ENCODE peak calls at places on chromosomes 11 and 22, in seven cellular contexts. B is iPS DF 6.9, T is Karpas-422, P is foreskin fibroblast, N is colonic mucosa, Y is heart right ventricle, Q is Panc1. R is an unnamed sample.

GRCh38 chr11:34492806-34493414 is 20.7 kb downstream of the ELF5 start:
- DNase-seq in B (peak; percentile 54), T (peak; percentile 84), P (peak; percentile 82), N (peak; percentile 66), Y (no peak), Q (peak; percentile 52), R (no peak)

GRCh38 chr22:48548391-48548790 is 1279.3 kb downstream of the BRD1 start:
- DNase-seq in B (no peak), T (no peak), P (no peak), N (no peak), Y (no peak), Q (no peak), R (no peak)

GRCh38 chr22:44211946-44212930 is 31.5 kb downstream of the PARVG start:
- DNase-seq in B (no peak), T (no peak), P (peak; percentile 50), N (no peak), Y (no peak), Q (no peak), R (no peak)

GRCh38 chr11:123194308-123195181 is 503 bp downstream of the CLMP start:
- DNase-seq in B (no peak), T (no peak), P (peak; percentile 84), N (no peak), Y (no peak), Q (no peak), R (no peak)

GRCh38 chr11:14974723-14975587 is 2.8 kb upstream of the CALCA start:
- DNase-seq in B (no peak), T (peak; percentile 74), P (peak; percentile 72), N (peak; percentile 55), Y (peak; percentile 26), Q (peak; percentile 20), R (no peak)

GRCh38 chr22:40499187-40499753 is 128.9 kb downstream of the SGSM3 start:
- DNase-seq in B (no peak), T (no peak), P (peak; percentile 95), N (no peak), Y (no peak), Q (peak; percentile 85), R (peak; percentile 95)

GRCh38 chr11:126731526-126731925 is 269.0 kb downstream of the KIRREL3 start:
- DNase-seq in B (no peak), T (no peak), P (no peak), N (no peak), Y (no peak), Q (no peak), R (no peak)

GRCh38 chr11:398826-399225 is 4.8 kb downstream of the PKP3 start:
- DNase-seq in B (no peak), T (no peak), P (no peak), N (no peak), Y (no peak), Q (no peak), R (no peak)

GRCh38 chr11:131504199-131504949 is 134.0 kb downstream of the NTM start:
- DNase-seq in B (peak; percentile 58), T (peak; percentile 63), P (no peak), N (no peak), Y (no peak), Q (no peak), R (no peak)

GRCh38 chr22:45547016-45547345 is 44.3 kb downstream of the FBLN1 start:
- DNase-seq in B (no peak), T (no peak), P (no peak), N (no peak), Y (no peak), Q (no peak), R (no peak)

GRCh38 chr11:75056806-75057205 is 39.9 kb downstream of the OR2AT4 start:
- DNase-seq in B (no peak), T (no peak), P (no peak), N (no peak), Y (no peak), Q (no peak), R (no peak)

GRCh38 chr11:32594272-32594671 is 10.6 kb downstream of the EIF3M start:
- DNase-seq in B (no peak), T (no peak), P (no peak), N (no peak), Y (no peak), Q (no peak), R (no peak)

GRCh38 chr11:129143335-129143734 is 48.8 kb downstream of the ARHGAP32 start:
- DNase-seq in B (no peak), T (no peak), P (peak; percentile 99), N (peak; percentile 74), Y (peak; percentile 51), Q (peak; percentile 100), R (peak; percentile 99)

GRCh38 chr11:17024924-17025323 is 10.7 kb upstream of the PLEKHA7 start:
- DNase-seq in B (no peak), T (no peak), P (no peak), N (no peak), Y (no peak), Q (no peak), R (no peak)

GRCh38 chr22:22380098-22381030 is 128.2 kb downstream of the ZNF280B start:
- DNase-seq in B (peak; percentile 1), T (peak; percentile 78), P (no peak), N (no peak), Y (no peak), Q (no peak), R (no peak)

GRCh38 chr11:70496591-70497535 is 98.5 kb downstream of the CTTN start:
- DNase-seq in B (no peak), T (no peak), P (no peak), N (no peak), Y (no peak), Q (no peak), R (no peak)

GRCh38 chr11:35145249-35145648 is 6.3 kb downstream of the CD44 start:
- DNase-seq in B (no peak), T (no peak), P (peak; percentile 67), N (no peak), Y (no peak), Q (no peak), R (no peak)

GRCh38 chr11:47946682-47947575 is 33.4 kb upstream of the PTPRJ start:
- DNase-seq in B (no peak), T (no peak), P (peak; percentile 96), N (peak; percentile 82), Y (peak; percentile 46), Q (peak; percentile 79), R (peak; percentile 81)

GRCh38 chr11:63841554-63841953 is 2.6 kb downstream of the MARK2 start:
- DNase-seq in B (no peak), T (no peak), P (peak; percentile 65), N (no peak), Y (no peak), Q (no peak), R (no peak)

GRCh38 chr22:30833328-30833727 is 135.2 kb downstream of the MORC2 start:
- DNase-seq in B (no peak), T (no peak), P (no peak), N (no peak), Y (no peak), Q (no peak), R (no peak)

GRCh38 chr11:44269369-44270351 is 40.3 kb downstream of the ALX4 start:
- DNase-seq in B (no peak), T (no peak), P (peak; percentile 52), N (no peak), Y (no peak), Q (no peak), R (no peak)

GRCh38 chr11:121467965-121468364 is 15.2 kb upstream of the SORL1-AS1 start:
- DNase-seq in B (no peak), T (no peak), P (no peak), N (no peak), Y (no peak), Q (no peak), R (no peak)

GRCh38 chr11:61000426-61000825 is 28.9 kb downstream of the CD6 start:
- DNase-seq in B (no peak), T (no peak), P (no peak), N (no peak), Y (no peak), Q (no peak), R (no peak)

GRCh38 chr22:41910050-41910598 is 4.8 kb downstream of the SHISA8 start:
- DNase-seq in B (no peak), T (no peak), P (peak; percentile 51), N (no peak), Y (peak; percentile 52), Q (no peak), R (no peak)
- H3K4me3 ChIP-seq in B (peak overlapping the region; percentile 6), T (no peak overlapping the region), P (no peak overlapping the region), N (peak overlapping the region; percentile 19), Y (peak overlapping the region; percentile 31), Q (no peak overlapping the region), R (peak overlapping the region; percentile 28)

GRCh38 chr22:18067548-18068341 is 10.0 kb upstream of the PEX26 start:
- DNase-seq in B (no peak), T (peak; percentile 43), P (peak; percentile 33), N (no peak), Y (no peak), Q (no peak), R (no peak)
- H3K4me3 ChIP-seq in B (no peak overlapping the region), T (no peak overlapping the region), P (no peak overlapping the region), N (no peak overlapping the region), Y (no peak overlapping the region), Q (no peak overlapping the region), R (no peak overlapping the region)

GRCh38 chr22:38699143-38699542 is 1.6 kb downstream of the JOSD1 start:
- DNase-seq in B (no peak), T (no peak), P (no peak), N (no peak), Y (no peak), Q (no peak), R (no peak)
- H3K4me3 ChIP-seq in B (no peak overlapping the region), T (peak overlapping the region; percentile 80), P (peak overlapping the region; percentile 82), N (peak overlapping the region; percentile 70), Y (peak overlapping the region; percentile 83), Q (peak overlapping the region; percentile 75), R (peak overlapping the region; percentile 86)

GRCh38 chr22:19879248-19879575 is 24.5 kb upstream of the GNB1L start:
- DNase-seq in B (no peak), T (no peak), P (no peak), N (no peak), Y (no peak), Q (no peak), R (no peak)

GRCh38 chr22:19878461-19879247 is 24.0 kb upstream of the GNB1L start:
- DNase-seq in B (no peak), T (no peak), P (peak; percentile 86), N (no peak), Y (no peak), Q (no peak), R (no peak)

GRCh38 chr22:19876941-19877625 is 22.4 kb upstream of the GNB1L start:
- DNase-seq in B (no peak), T (no peak), P (no peak), N (no peak), Y (no peak), Q (no peak), R (no peak)

GRCh38 chr22:19876314-19876940 is 21.8 kb upstream of the GNB1L start:
- DNase-seq in B (no peak), T (no peak), P (peak; percentile 57), N (peak; percentile 32), Y (no peak), Q (no peak), R (no peak)

GRCh38 chr22:19877626-19878339 is 23.1 kb upstream of the GNB1L start:
- DNase-seq in B (no peak), T (no peak), P (peak; percentile 91), N (no peak), Y (no peak), Q (no peak), R (peak; percentile 58)
- H3K4me3 ChIP-seq in B (no peak overlapping the region), T (no peak overlapping the region), P (no peak overlapping the region), N (no peak overlapping the region), Y (no peak overlapping the region), Q (no peak overlapping the region), R (no peak overlapping the region)

GRCh38 chr11:2368178-2368850 is 8.8 kb upstream of the CD81 start:
- DNase-seq in B (no peak), T (no peak), P (no peak), N (no peak), Y (no peak), Q (no peak), R (no peak)
- H3K4me3 ChIP-seq in B (no peak overlapping the region), T (no peak overlapping the region), P (no peak overlapping the region), N (no peak overlapping the region), Y (no peak overlapping the region), Q (no peak overlapping the region), R (no peak overlapping the region)

R was measured in skeletal muscle cell.